ENCODE peak calls at places on chromosomes 7 and 10, in eight cellular contexts. X, S, B, Z, U, H, D and N are unnamed samples.

GRCh38 chr10:20890009-20890408 is 7.1 kb downstream of the NEBL start:
- DNase-seq in X (no peak), S (no peak), B (no peak), Z (no peak), U (no peak), H (no peak), D (no peak), N (no peak)

GRCh38 chr10:71621263-71621751 is 98.3 kb downstream of the C10orf105 start:
- DNase-seq in X (no peak), S (peak; percentile 18), B (no peak), Z (peak; percentile 76), U (no peak), H (no peak), D (no peak), N (no peak)

GRCh38 chr10:21732067-21732772 is 198.2 kb downstream of the MLLT10 start:
- DNase-seq in X (peak; percentile 77), S (peak; percentile 78), B (no peak), Z (peak; percentile 22), U (peak; percentile 61), H (peak; percentile 82), D (no peak), N (no peak)

GRCh38 chr7:33186187-33186586 is 56.8 kb downstream of the BBS9 start:
- DNase-seq in X (no peak), S (peak; percentile 45), B (no peak), Z (no peak), U (no peak), H (no peak), D (no peak), N (no peak)

GRCh38 chr7:137890449-137890916 is 43.7 kb upstream of the DGKI start:
- DNase-seq in X (peak; percentile 46), S (no peak), B (no peak), Z (no peak), U (no peak), H (peak; percentile 76), D (no peak), N (no peak)

GRCh38 chr10:132867801-132868644 is 74.3 kb downstream of the CFAP46 start:
- DNase-seq in X (no peak), S (no peak), B (no peak), Z (no peak), U (no peak), H (peak; percentile 42), D (no peak), N (no peak)

GRCh38 chr10:24231200-24231599 is 22.3 kb downstream of the KIAA1217 start:
- DNase-seq in X (no peak), S (no peak), B (no peak), Z (no peak), U (no peak), H (no peak), D (no peak), N (no peak)

GRCh38 chr10:4330626-4331025 is 495.4 kb upstream of the AKR1E2 start:
- DNase-seq in X (no peak), S (no peak), B (no peak), Z (no peak), U (no peak), H (no peak), D (no peak), N (no peak)

GRCh38 chr7:32479574-32480200 is 10.5 kb downstream of the LSM5 start:
- DNase-seq in X (peak; percentile 59), S (peak; percentile 65), B (no peak), Z (no peak), U (peak; percentile 43), H (no peak), D (no peak), N (no peak)

GRCh38 chr10:103668351-103669242 is 175.1 kb downstream of the NEURL1 start:
- DNase-seq in X (no peak), S (peak; percentile 61), B (no peak), Z (peak; percentile 65), U (no peak), H (peak; percentile 87), D (no peak), N (no peak)

GRCh38 chr10:28300027-28300426 is 2.8 kb downstream of the MPP7 start:
- DNase-seq in X (no peak), S (no peak), B (no peak), Z (no peak), U (no peak), H (no peak), D (no peak), N (no peak)
- TF ChIP-seq CTCF in X (no peak), S (no peak), B (peak; percentile 22), Z (no peak), U (peak; percentile 43), H (no peak), D (no peak), N (no peak)

GRCh38 chr10:110567201-110568054 is at the start of gene SMC3:
- DNase-seq in X (peak; percentile 96), S (peak; percentile 96), B (peak; percentile 43), Z (peak; percentile 87), U (peak; percentile 91), H (peak; percentile 95), D (peak; percentile 87), N (peak; percentile 90)
- TF ChIP-seq CTCF in X (no peak), S (no peak), B (no peak), Z (peak; percentile 15), U (no peak), H (no peak), D (no peak), N (no peak)

GRCh38 chr7:100275120-100275519 is 32.4 kb upstream of the SPDYE3 start:
- DNase-seq in X (no peak), S (no peak), B (no peak), Z (no peak), U (no peak), H (no peak), D (no peak), N (no peak)
- TF ChIP-seq CTCF in X (no peak), S (no peak), B (no peak), Z (no peak), U (no peak), H (no peak), D (no peak), N (no peak)

GRCh38 chr7:74164985-74165456 is 9.1 kb upstream of the EIF4H start:
- DNase-seq in X (no peak), S (no peak), B (no peak), Z (no peak), U (no peak), H (no peak), D (no peak), N (no peak)
- TF ChIP-seq CTCF in X (no peak), S (peak; percentile 42), B (peak; percentile 5), Z (no peak), U (peak; percentile 68), H (no peak), D (no peak), N (no peak)

GRCh38 chr7:157875230-157876179 is 538.7 kb downstream of the DNAJB6 start:
- DNase-seq in X (no peak), S (no peak), B (no peak), Z (no peak), U (no peak), H (peak; percentile 59), D (peak; percentile 44), N (no peak)
- TF ChIP-seq CTCF in X (peak; percentile 17), S (no peak), B (peak; percentile 35), Z (peak; percentile 50), U (no peak), H (peak; percentile 36), D (peak; percentile 73), N (peak; percentile 29)

GRCh38 chr7:109206196-109206595 is 636.5 kb downstream of the DNAJB9 start:
- DNase-seq in X (no peak), S (no peak), B (no peak), Z (no peak), U (no peak), H (no peak), D (no peak), N (no peak)
- TF ChIP-seq CTCF in X (peak; percentile 10), S (no peak), B (no peak), Z (no peak), U (no peak), H (no peak), D (no peak), N (no peak)

DNA sequence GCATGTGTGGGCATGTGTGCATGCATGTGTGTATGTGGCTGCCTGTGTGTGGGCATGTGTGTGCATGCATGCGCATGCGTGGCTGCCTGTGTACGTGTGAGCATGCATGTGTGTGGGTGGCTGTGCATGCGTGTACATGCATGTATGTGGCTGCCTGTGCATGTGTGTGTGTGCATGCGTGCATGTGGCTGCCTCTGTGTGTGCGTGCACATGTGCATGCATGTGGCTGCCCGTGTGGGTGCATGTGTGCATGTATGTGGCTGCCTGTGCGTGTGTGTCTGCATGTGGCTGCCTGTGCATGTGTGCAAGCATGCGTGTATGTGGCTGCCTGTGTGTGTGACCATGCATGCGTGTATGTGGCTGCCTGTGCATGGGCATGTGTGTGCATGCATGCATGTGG is 217.2 kb downstream of the ELFN1 start:
- DNase-seq in X (no peak), S (no peak), B (no peak), Z (no peak), U (no peak), H (no peak), D (no peak), N (no peak)
- TF ChIP-seq CTCF in X (no peak), S (no peak), B (no peak), Z (no peak), U (no peak), H (no peak), D (no peak), N (no peak)